ENCODE peak calls at places on chromosome 16, in five cellular contexts. K, Y, M, B and G are unnamed samples.

GRCh38 chr16:535446-536405 is 8.2 kb downstream of the CAPN15 start:
- DNase-seq in K (peak), Y (no peak), M (peak), B (peak), G (no peak)

GRCh38 chr16:79874391-79874790 is 273.9 kb upstream of the MAF start:
- DNase-seq in K (no peak), Y (no peak), M (no peak), B (no peak), G (no peak)

GRCh38 chr16:56163938-56164337 is 27.4 kb upstream of the GNAO1 start:
- DNase-seq in K (peak), Y (no peak), M (no peak), B (no peak), G (no peak)

GRCh38 chr16:53836680-53837079 is 132.7 kb downstream of the FTO start:
- DNase-seq in K (no peak), Y (no peak), M (no peak), B (no peak), G (no peak)

GRCh38 chr16:68784226-68784625 is 47.1 kb downstream of the CDH1 start:
- DNase-seq in K (no peak), Y (no peak), M (no peak), B (no peak), G (no peak)

GRCh38 chr16:51648521-51648920 is 497.5 kb upstream of the SALL1 start:
- DNase-seq in K (no peak), Y (no peak), M (no peak), B (no peak), G (no peak)

GRCh38 chr16:82082543-82083244 is 47.6 kb downstream of the HSD17B2 start:
- DNase-seq in K (no peak), Y (no peak), M (peak), B (peak), G (no peak)

GRCh38 chr16:27324851-27325301 is 11.1 kb downstream of the IL4R start:
- DNase-seq in K (no peak), Y (no peak), M (no peak), B (no peak), G (peak)

GRCh38 chr16:68884391-68884790 is 41.1 kb downstream of the TANGO6 start:
- DNase-seq in K (no peak), Y (no peak), M (no peak), B (no peak), G (no peak)

GRCh38 chr16:67269766-67270165 is 9.6 kb upstream of the PLEKHG4 start:
- DNase-seq in K (peak), Y (no peak), M (no peak), B (peak), G (peak)

GRCh38 chr16:48317614-48318013 is 67.6 kb downstream of the SIAH1 start:
- DNase-seq in K (peak), Y (no peak), M (peak), B (peak), G (no peak)

GRCh38 chr16:54216268-54217187 is 70.1 kb downstream of the IRX3 start:
- DNase-seq in K (no peak), Y (no peak), M (no peak), B (no peak), G (no peak)

GRCh38 chr16:78251115-78251514 is 151.7 kb downstream of the WWOX start:
- DNase-seq in K (no peak), Y (no peak), M (no peak), B (no peak), G (no peak)

GRCh38 chr16:67936124-67936875 is at the start of gene PSMB10:
- DNase-seq in K (peak), Y (peak), M (peak), B (peak), G (no peak)

GRCh38 chr16:58049697-58050185 is 24.2 kb downstream of the MMP15 start:
- DNase-seq in K (no peak), Y (no peak), M (no peak), B (no peak), G (no peak)

GRCh38 chr16:48444574-48444973 is 59.4 kb upstream of the SIAH1 start:
- DNase-seq in K (peak), Y (no peak), M (peak), B (peak), G (no peak)

GRCh38 chr16:51286272-51286671 is 135.2 kb upstream of the SALL1 start:
- DNase-seq in K (no peak), Y (no peak), M (no peak), B (no peak), G (no peak)

DNA sequence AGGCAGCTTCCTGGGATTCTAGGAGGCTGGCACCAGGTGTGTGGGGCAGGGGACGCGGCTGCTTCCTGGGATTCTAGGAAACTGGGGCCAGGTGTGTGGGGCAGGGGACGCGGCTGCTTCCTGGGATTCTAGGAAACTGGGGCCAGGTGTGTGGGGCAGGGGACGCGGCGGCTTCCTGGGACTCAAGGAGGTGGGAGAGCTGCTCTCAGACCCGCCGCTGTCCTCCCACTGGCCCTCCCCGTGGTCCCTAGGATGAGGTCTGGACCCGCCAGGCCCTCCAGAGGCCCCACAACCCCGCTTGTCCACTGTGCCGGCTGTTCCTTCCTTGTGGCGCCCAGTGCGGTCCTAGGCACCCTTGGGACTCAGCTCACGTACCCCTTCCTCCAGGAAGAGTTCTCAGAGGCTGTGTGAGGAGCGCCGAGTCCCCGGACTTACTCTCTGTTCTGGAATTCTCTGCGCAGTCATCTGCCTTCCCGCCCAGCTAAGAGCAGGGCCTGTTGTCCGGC is 565 bp downstream of the DPEP1 start:
- DNase-seq in K (no peak), Y (no peak), M (no peak), B (no peak), G (no peak)
- H3K14ac ChIP-seq in K (no peak), Y (no peak), M (no peak), B (no peak), G (no peak)

GRCh38 chr16:12318661-12319463 is 342.3 kb downstream of the SNX29 start:
- DNase-seq in K (peak), Y (no peak), M (peak), B (no peak), G (no peak)

GRCh38 chr16:12321363-12321762 is 344.8 kb downstream of the SNX29 start:
- DNase-seq in K (no peak), Y (no peak), M (no peak), B (no peak), G (no peak)

GRCh38 chr16:12317856-12318591 is 341.5 kb downstream of the SNX29 start:
- DNase-seq in K (peak), Y (no peak), M (no peak), B (no peak), G (no peak)

GRCh38 chr16:12320298-12320706 is 343.8 kb downstream of the SNX29 start:
- DNase-seq in K (no peak), Y (no peak), M (peak), B (peak), G (no peak)

DNA sequence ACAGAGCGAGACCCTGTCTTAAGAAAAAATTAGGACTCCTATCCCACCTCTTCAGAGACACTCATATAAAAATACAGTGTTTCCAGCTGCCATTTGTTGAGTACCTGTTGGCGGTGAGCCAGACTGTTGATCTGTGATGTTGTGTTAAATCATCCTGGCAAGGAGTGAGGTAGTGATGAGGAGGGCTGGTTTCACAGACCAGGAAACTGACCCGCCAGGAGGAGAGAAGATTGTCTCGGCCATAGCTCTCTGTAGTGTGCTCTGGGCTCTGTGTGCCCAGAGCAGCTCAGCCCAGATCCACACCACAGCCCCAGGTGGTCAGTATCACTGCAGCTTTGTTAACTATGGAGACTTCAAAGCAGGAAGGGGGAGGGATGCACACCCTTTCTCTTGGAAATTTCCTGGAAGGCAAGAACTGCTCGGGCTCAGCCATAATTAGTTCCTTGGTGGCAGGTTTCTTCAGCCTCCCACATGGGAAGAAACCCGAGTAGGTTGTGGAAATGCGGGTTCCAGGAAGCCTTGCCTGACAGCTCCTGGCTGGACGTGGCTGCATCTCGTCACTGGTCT is 343.0 kb downstream of the SNX29 start:
- DNase-seq in K (no peak), Y (no peak), M (no peak), B (no peak), G (no peak)
- H3K14ac ChIP-seq in K (no peak), Y (no peak), M (peak), B (no peak), G (no peak)

DNA sequence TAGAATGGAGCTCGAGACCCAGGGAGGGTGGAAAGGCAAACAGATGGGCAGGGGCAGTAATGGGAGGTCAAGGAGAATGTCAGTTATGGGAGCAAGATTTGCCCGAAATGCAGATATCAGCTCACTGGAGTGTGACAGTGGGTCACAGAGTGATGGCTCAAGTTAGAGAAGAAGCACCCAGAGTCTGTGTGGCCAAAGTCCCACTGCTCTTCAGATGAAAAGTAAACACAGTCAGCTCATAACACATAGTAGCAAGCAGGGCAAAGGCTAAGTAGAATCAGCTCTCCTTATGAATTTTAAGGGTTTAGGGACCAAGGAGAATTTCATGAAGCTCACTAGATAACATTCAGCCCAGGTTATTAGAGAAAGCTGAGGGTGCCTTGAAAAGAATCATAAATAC is 264.9 kb upstream of the MON1B start:
- DNase-seq in K (no peak), Y (no peak), M (no peak), B (no peak), G (no peak)
- H3K14ac ChIP-seq in K (no peak), Y (no peak), M (no peak), B (no peak), G (no peak)

GRCh38 chr16:83285921-83286320 is 521.9 kb upstream of the HSBP1 start:
- DNase-seq in K (no peak), Y (no peak), M (no peak), B (no peak), G (no peak)
- H3K14ac ChIP-seq in K (no peak), Y (no peak), M (no peak), B (no peak), G (no peak)

GRCh38 chr16:1705688-1706385 is at the start of gene MAPK8IP3:
- DNase-seq in K (peak), Y (peak), M (peak), B (peak), G (peak)
- H3K14ac ChIP-seq in K (peak), Y (peak), M (peak), B (no peak), G (peak)

GRCh38 chr16:10592611-10593010 is 12.2 kb upstream of the EMP2 start:
- DNase-seq in K (no peak), Y (no peak), M (no peak), B (no peak), G (no peak)

GRCh38 chr16:10587622-10588021 is 7.2 kb upstream of the EMP2 start:
- DNase-seq in K (no peak), Y (no peak), M (no peak), B (no peak), G (no peak)

GRCh38 chr16:10589106-10589505 is 8.7 kb upstream of the EMP2 start:
- DNase-seq in K (no peak), Y (no peak), M (no peak), B (no peak), G (no peak)

GRCh38 chr16:10594312-10594950 is 14.0 kb upstream of the EMP2 start:
- DNase-seq in K (no peak), Y (no peak), M (no peak), B (no peak), G (no peak)

GRCh38 chr16:10590342-10590741 is 9.9 kb upstream of the EMP2 start:
- DNase-seq in K (no peak), Y (no peak), M (no peak), B (no peak), G (no peak)
- H3K14ac ChIP-seq in K (no peak), Y (no peak), M (no peak), B (no peak), G (no peak)

GRCh38 chr16:85783441-85783840 is 15.9 kb downstream of the EMC8 start:
- DNase-seq in K (no peak), Y (no peak), M (no peak), B (no peak), G (no peak)
- H3K14ac ChIP-seq in K (no peak), Y (no peak), M (no peak), B (no peak), G (no peak)